ENCODE peak calls at places on chromosomes 12 and 14, in five cellular contexts. One of them, this sample, is unnamed.

GRCh38 chr12:90106568-90106967 is 397.9 kb upstream of the ATP2B1 start:
- DNase-seq in Calu3: no peak
- DNase-seq in NCI-H1092: no peak
- DNase-seq in stimulated activated CD8-positive, alpha-beta memory T cell treated with anti-CD3 and anti-CD28 coated beads, Interleukin-2, amount 100 ng/mL, for 1 hour: no peak
- DNase-seq in effector CD4-positive, alpha-beta T cell: no peak
- DNase-seq in this sample: no peak

GRCh38 chr12:92469837-92470236 is 233.0 kb upstream of the PLEKHG7 start:
- DNase-seq in Calu3: no peak
- DNase-seq in NCI-H1092: no peak
- DNase-seq in stimulated activated CD8-positive, alpha-beta memory T cell treated with anti-CD3 and anti-CD28 coated beads, Interleukin-2, amount 100 ng/mL, for 1 hour: no peak
- DNase-seq in effector CD4-positive, alpha-beta T cell: no peak
- DNase-seq in this sample: no peak

GRCh38 chr14:104001003-104001402 is 58.7 kb upstream of the RD3L start:
- DNase-seq in Calu3: no peak
- DNase-seq in NCI-H1092: no peak
- DNase-seq in stimulated activated CD8-positive, alpha-beta memory T cell treated with anti-CD3 and anti-CD28 coated beads, Interleukin-2, amount 100 ng/mL, for 1 hour: no peak
- DNase-seq in effector CD4-positive, alpha-beta T cell: no peak
- DNase-seq in this sample: peak; percentile 24

GRCh38 chr12:6934110-6934509 is 6.4 kb downstream of the ATN1 start:
- DNase-seq in Calu3: no peak
- DNase-seq in NCI-H1092: no peak
- DNase-seq in stimulated activated CD8-positive, alpha-beta memory T cell treated with anti-CD3 and anti-CD28 coated beads, Interleukin-2, amount 100 ng/mL, for 1 hour: no peak
- DNase-seq in effector CD4-positive, alpha-beta T cell: no peak
- DNase-seq in this sample: no peak

GRCh38 chr14:57865450-57866198 is at the start of gene SLC35F4:
- DNase-seq in Calu3: peak; percentile 27
- DNase-seq in NCI-H1092: peak; percentile 49
- DNase-seq in stimulated activated CD8-positive, alpha-beta memory T cell treated with anti-CD3 and anti-CD28 coated beads, Interleukin-2, amount 100 ng/mL, for 1 hour: no peak
- DNase-seq in effector CD4-positive, alpha-beta T cell: no peak
- DNase-seq in this sample: no peak

GRCh38 chr14:56855891-56856461 is 45.7 kb upstream of the OTX2 start:
- DNase-seq in Calu3: no peak
- DNase-seq in NCI-H1092: no peak
- DNase-seq in stimulated activated CD8-positive, alpha-beta memory T cell treated with anti-CD3 and anti-CD28 coated beads, Interleukin-2, amount 100 ng/mL, for 1 hour: no peak
- DNase-seq in effector CD4-positive, alpha-beta T cell: no peak
- DNase-seq in this sample: no peak

GRCh38 chr14:89137514-89138163 is 279.4 kb downstream of the FOXN3 start:
- DNase-seq in Calu3: peak; percentile 92
- DNase-seq in NCI-H1092: no peak
- DNase-seq in stimulated activated CD8-positive, alpha-beta memory T cell treated with anti-CD3 and anti-CD28 coated beads, Interleukin-2, amount 100 ng/mL, for 1 hour: no peak
- DNase-seq in effector CD4-positive, alpha-beta T cell: no peak
- DNase-seq in this sample: peak; percentile 57

GRCh38 chr12:111759276-111759675 is 7.5 kb upstream of the ALDH2 start:
- DNase-seq in Calu3: no peak
- DNase-seq in NCI-H1092: no peak
- DNase-seq in stimulated activated CD8-positive, alpha-beta memory T cell treated with anti-CD3 and anti-CD28 coated beads, Interleukin-2, amount 100 ng/mL, for 1 hour: no peak
- DNase-seq in effector CD4-positive, alpha-beta T cell: no peak
- DNase-seq in this sample: no peak

GRCh38 chr14:90900712-90901111 is 84.5 kb upstream of the TTC7B start:
- DNase-seq in Calu3: no peak
- DNase-seq in NCI-H1092: no peak
- DNase-seq in stimulated activated CD8-positive, alpha-beta memory T cell treated with anti-CD3 and anti-CD28 coated beads, Interleukin-2, amount 100 ng/mL, for 1 hour: no peak
- DNase-seq in effector CD4-positive, alpha-beta T cell: no peak
- DNase-seq in this sample: no peak

GRCh38 chr12:65318186-65318685 is 39.8 kb downstream of the MSRB3 start:
- DNase-seq in Calu3: no peak
- DNase-seq in NCI-H1092: no peak
- DNase-seq in stimulated activated CD8-positive, alpha-beta memory T cell treated with anti-CD3 and anti-CD28 coated beads, Interleukin-2, amount 100 ng/mL, for 1 hour: no peak
- DNase-seq in effector CD4-positive, alpha-beta T cell: no peak
- DNase-seq in this sample: no peak

GRCh38 chr14:74951443-74952194 is 3.8 kb downstream of the PGF start:
- DNase-seq in Calu3: no peak
- DNase-seq in NCI-H1092: no peak
- DNase-seq in stimulated activated CD8-positive, alpha-beta memory T cell treated with anti-CD3 and anti-CD28 coated beads, Interleukin-2, amount 100 ng/mL, for 1 hour: no peak
- DNase-seq in effector CD4-positive, alpha-beta T cell: no peak
- DNase-seq in this sample: no peak

GRCh38 chr14:101833045-101833444 is 71.5 kb downstream of the PPP2R5C start:
- DNase-seq in Calu3: no peak
- DNase-seq in NCI-H1092: no peak
- DNase-seq in stimulated activated CD8-positive, alpha-beta memory T cell treated with anti-CD3 and anti-CD28 coated beads, Interleukin-2, amount 100 ng/mL, for 1 hour: no peak
- DNase-seq in effector CD4-positive, alpha-beta T cell: no peak
- DNase-seq in this sample: no peak

GRCh38 chr12:109377139-109377685 is 29.5 kb downstream of the MYO1H start:
- DNase-seq in Calu3: no peak
- DNase-seq in NCI-H1092: no peak
- DNase-seq in stimulated activated CD8-positive, alpha-beta memory T cell treated with anti-CD3 and anti-CD28 coated beads, Interleukin-2, amount 100 ng/mL, for 1 hour: no peak
- DNase-seq in effector CD4-positive, alpha-beta T cell: no peak
- DNase-seq in this sample: no peak

GRCh38 chr12:47905313-47905730 is 528 bp upstream of the VDR start:
- DNase-seq in Calu3: peak; percentile 86
- DNase-seq in NCI-H1092: peak; percentile 57
- DNase-seq in stimulated activated CD8-positive, alpha-beta memory T cell treated with anti-CD3 and anti-CD28 coated beads, Interleukin-2, amount 100 ng/mL, for 1 hour: no peak
- DNase-seq in effector CD4-positive, alpha-beta T cell: no peak
- DNase-seq in this sample: no peak

GRCh38 chr12:51591020-51591901 is at the start of gene SCN8A:
- DNase-seq in Calu3: peak; percentile 61
- DNase-seq in NCI-H1092: peak; percentile 72
- DNase-seq in stimulated activated CD8-positive, alpha-beta memory T cell treated with anti-CD3 and anti-CD28 coated beads, Interleukin-2, amount 100 ng/mL, for 1 hour: no peak
- DNase-seq in effector CD4-positive, alpha-beta T cell: peak; percentile 17
- DNase-seq in this sample: peak; percentile 47

GRCh38 chr12:68341822-68342221 is 9.7 kb upstream of the MDM1 start:
- DNase-seq in Calu3: no peak
- DNase-seq in NCI-H1092: no peak
- DNase-seq in stimulated activated CD8-positive, alpha-beta memory T cell treated with anti-CD3 and anti-CD28 coated beads, Interleukin-2, amount 100 ng/mL, for 1 hour: no peak
- DNase-seq in effector CD4-positive, alpha-beta T cell: no peak
- DNase-seq in this sample: no peak

GRCh38 chr12:66636771-66637170 is 42.1 kb downstream of the GRIP1 start:
- DNase-seq in Calu3: no peak
- DNase-seq in NCI-H1092: no peak
- DNase-seq in stimulated activated CD8-positive, alpha-beta memory T cell treated with anti-CD3 and anti-CD28 coated beads, Interleukin-2, amount 100 ng/mL, for 1 hour: no peak
- DNase-seq in effector CD4-positive, alpha-beta T cell: no peak
- DNase-seq in this sample: no peak

GRCh38 chr14:53152909-53153701 is at the start of gene DDHD1:
- DNase-seq in Calu3: peak; percentile 77
- DNase-seq in NCI-H1092: peak; percentile 78
- DNase-seq in stimulated activated CD8-positive, alpha-beta memory T cell treated with anti-CD3 and anti-CD28 coated beads, Interleukin-2, amount 100 ng/mL, for 1 hour: peak; percentile 73
- DNase-seq in effector CD4-positive, alpha-beta T cell: peak; percentile 78
- DNase-seq in this sample: peak; percentile 93

GRCh38 chr14:69077841-69078240 is 75.1 kb downstream of the DCAF5 start:
- DNase-seq in Calu3: peak; percentile 51
- DNase-seq in NCI-H1092: no peak
- DNase-seq in stimulated activated CD8-positive, alpha-beta memory T cell treated with anti-CD3 and anti-CD28 coated beads, Interleukin-2, amount 100 ng/mL, for 1 hour: no peak
- DNase-seq in effector CD4-positive, alpha-beta T cell: no peak
- DNase-seq in this sample: no peak

GRCh38 chr12:121036810-121037326 is 2.2 kb downstream of the OASL start:
- DNase-seq in Calu3: no peak
- DNase-seq in NCI-H1092: no peak
- DNase-seq in stimulated activated CD8-positive, alpha-beta memory T cell treated with anti-CD3 and anti-CD28 coated beads, Interleukin-2, amount 100 ng/mL, for 1 hour: no peak
- DNase-seq in effector CD4-positive, alpha-beta T cell: no peak
- DNase-seq in this sample: no peak

GRCh38 chr12:52036587-52037171 is 14.6 kb upstream of the NR4A1 start:
- DNase-seq in Calu3: peak; percentile 84
- DNase-seq in NCI-H1092: no peak
- DNase-seq in stimulated activated CD8-positive, alpha-beta memory T cell treated with anti-CD3 and anti-CD28 coated beads, Interleukin-2, amount 100 ng/mL, for 1 hour: peak; percentile 77
- DNase-seq in effector CD4-positive, alpha-beta T cell: peak; percentile 86
- DNase-seq in this sample: peak; percentile 71

GRCh38 chr14:80954771-80955299 is 586 bp upstream of the TSHR start:
- DNase-seq in Calu3: peak; percentile 77
- DNase-seq in NCI-H1092: peak; percentile 77
- DNase-seq in stimulated activated CD8-positive, alpha-beta memory T cell treated with anti-CD3 and anti-CD28 coated beads, Interleukin-2, amount 100 ng/mL, for 1 hour: peak; percentile 40
- DNase-seq in effector CD4-positive, alpha-beta T cell: peak; percentile 64
- DNase-seq in this sample: peak; percentile 88

This sample was measured in erythroblast.